ENCODE peak calls at places on chromosomes 12 and 14, in six cellular contexts. R, C, X, W, A and T are unnamed samples.

GRCh38 chr14:70188608-70189540 is at the start of gene SLC8A3:
- DNase-seq in R (peak), C (no peak), X (no peak), W (no peak), A (peak), T (no peak)

GRCh38 chr14:50045039-50045711 is 71.2 kb downstream of the VCPKMT start:
- DNase-seq in R (peak), C (peak), X (peak), W (no peak), A (peak), T (peak)

GRCh38 chr12:129163861-129164260 is 310.6 kb downstream of the GLT1D1 start:
- DNase-seq in R (no peak), C (no peak), X (no peak), W (no peak), A (no peak), T (no peak)

GRCh38 chr14:61568572-61569011 is 126.7 kb upstream of the HIF1A start:
- DNase-seq in R (no peak), C (no peak), X (peak), W (no peak), A (no peak), T (peak)

GRCh38 chr12:12266873-12267634 is at the start of gene LRP6:
- DNase-seq in R (peak), C (peak), X (peak), W (peak), A (peak), T (peak)

GRCh38 chr12:24661657-24662096 is 287.2 kb downstream of the BCAT1 start:
- DNase-seq in R (no peak), C (peak), X (no peak), W (no peak), A (no peak), T (peak)

GRCh38 chr14:22794533-22794932 is 20.7 kb downstream of the SLC7A7 start:
- DNase-seq in R (no peak), C (no peak), X (peak), W (no peak), A (no peak), T (no peak)

GRCh38 chr14:93303659-93304058 is 29.2 kb downstream of the BTBD7 start:
- DNase-seq in R (no peak), C (no peak), X (no peak), W (peak), A (no peak), T (no peak)

GRCh38 chr14:91417134-91417982 is at the start of gene CCDC88C:
- DNase-seq in R (peak), C (peak), X (no peak), W (peak), A (peak), T (peak)

GRCh38 chr12:64652346-64652745 is 42.1 kb downstream of the RASSF3 start:
- DNase-seq in R (no peak), C (no peak), X (no peak), W (no peak), A (peak), T (no peak)

GRCh38 chr14:59305231-59305630 is 116.8 kb downstream of the DAAM1 start:
- DNase-seq in R (no peak), C (no peak), X (no peak), W (no peak), A (no peak), T (no peak)

GRCh38 chr12:118436986-118437385 is 60.6 kb downstream of the SUDS3 start:
- DNase-seq in R (no peak), C (no peak), X (no peak), W (no peak), A (no peak), T (no peak)

GRCh38 chr12:50842637-50843493 is at the start of gene TMPRSS12:
- DNase-seq in R (no peak), C (no peak), X (no peak), W (no peak), A (peak), T (no peak)

GRCh38 chr14:34650786-34651584 is 21.0 kb upstream of the SNX6 start:
- DNase-seq in R (peak), C (no peak), X (no peak), W (no peak), A (peak), T (no peak)

GRCh38 chr12:42086021-42086420 is 58.7 kb downstream of the GXYLT1 start:
- DNase-seq in R (no peak), C (no peak), X (no peak), W (no peak), A (no peak), T (no peak)

GRCh38 chr12:117854339-117855012 is 114.3 kb downstream of the KSR2 start:
- DNase-seq in R (peak), C (peak), X (no peak), W (peak), A (peak), T (peak)

GRCh38 chr12:116324684-116325664 is 47.5 kb upstream of the MED13L start:
- DNase-seq in R (no peak), C (no peak), X (no peak), W (no peak), A (no peak), T (peak)

GRCh38 chr14:29741909-29742401 is 185.7 kb downstream of the PRKD1 start:
- DNase-seq in R (no peak), C (no peak), X (no peak), W (no peak), A (peak), T (no peak)

GRCh38 chr12:132559652-132560420 is 50.5 kb downstream of the LRCOL1 start:
- DNase-seq in R (peak), C (peak), X (no peak), W (peak), A (peak), T (peak)

DNA sequence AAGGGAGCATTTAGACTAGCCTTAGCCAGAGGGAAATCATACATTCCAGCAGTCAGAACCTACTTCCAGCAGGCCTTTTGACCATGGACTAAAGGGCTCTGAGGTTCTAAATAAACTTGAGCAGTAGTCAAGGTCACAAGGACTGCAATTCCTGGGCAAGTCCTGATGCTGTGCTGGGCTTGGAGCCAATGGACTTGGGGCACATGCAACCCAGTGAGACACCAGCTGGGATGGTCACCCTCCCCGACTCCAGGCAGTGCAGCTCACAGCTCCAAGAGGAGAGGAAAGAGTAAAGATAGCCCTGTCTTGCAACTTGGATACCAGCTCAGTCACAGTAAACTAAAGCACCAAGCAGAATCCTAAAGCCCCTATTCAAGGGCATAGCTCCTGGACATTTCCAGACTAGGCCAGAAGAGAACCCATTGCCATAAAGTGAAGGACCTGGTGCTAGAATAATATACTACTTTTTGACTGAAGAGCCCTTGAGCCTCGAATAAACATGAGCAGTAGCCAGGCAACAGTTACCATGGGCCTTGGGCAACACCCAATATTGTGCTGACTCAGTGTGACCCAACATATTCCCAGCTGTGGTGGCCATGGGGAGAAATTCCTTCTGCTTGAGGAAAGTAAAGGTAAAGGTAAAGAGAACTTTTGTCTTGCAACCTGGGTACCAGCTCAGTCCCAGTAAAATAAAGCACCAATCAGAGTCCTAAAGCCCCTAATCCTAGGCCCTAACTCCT is 226.2 kb upstream of the CLEC14A start:
- DNase-seq in R (peak), C (no peak), X (no peak), W (no peak), A (no peak), T (no peak)
- TF ChIP-seq MAX in R (no peak), C (no peak), X (no peak), W (no peak), A (no peak), T (no peak)

GRCh38 chr12:15712823-15713663 is 76.1 kb downstream of the EPS8 start:
- DNase-seq in R (peak), C (peak), X (no peak), W (no peak), A (no peak), T (no peak)
- H3K4me3 ChIP-seq in R (peak), C (peak), X (no peak), W (no peak), A (no peak), T (no peak)

GRCh38 chr12:126198966-126199692 is 1133.9 kb downstream of the AACS start:
- DNase-seq in R (no peak), C (no peak), X (no peak), W (no peak), A (no peak), T (no peak)
- TF ChIP-seq MYC in R (no peak), C (no peak), X (no peak), W (no peak), A (no peak), T (no peak)

DNA sequence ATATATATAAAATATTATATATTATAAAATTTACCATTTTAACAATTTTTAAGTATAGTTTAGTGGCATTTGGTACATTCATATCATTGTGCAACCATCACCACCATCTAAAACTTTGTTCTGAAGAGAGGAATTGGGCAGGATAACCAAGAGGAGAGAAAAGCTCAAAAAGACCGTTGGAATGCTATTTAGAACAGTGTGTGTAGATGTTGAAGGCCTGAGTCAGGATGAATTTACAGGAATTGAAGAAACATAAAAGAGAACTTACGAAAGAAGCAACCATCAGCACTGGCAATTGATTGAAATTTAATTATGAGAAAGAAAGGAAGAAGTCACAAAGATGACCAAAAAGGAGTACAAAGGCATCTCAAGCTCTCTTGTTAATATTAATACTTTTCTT is 196.9 kb upstream of the PWP1 start:
- DNase-seq in R (no peak), C (no peak), X (no peak), W (no peak), A (no peak), T (no peak)
- TF ChIP-seq MAX in R (no peak), C (no peak), X (no peak), W (no peak), A (no peak), T (no peak)

DNA sequence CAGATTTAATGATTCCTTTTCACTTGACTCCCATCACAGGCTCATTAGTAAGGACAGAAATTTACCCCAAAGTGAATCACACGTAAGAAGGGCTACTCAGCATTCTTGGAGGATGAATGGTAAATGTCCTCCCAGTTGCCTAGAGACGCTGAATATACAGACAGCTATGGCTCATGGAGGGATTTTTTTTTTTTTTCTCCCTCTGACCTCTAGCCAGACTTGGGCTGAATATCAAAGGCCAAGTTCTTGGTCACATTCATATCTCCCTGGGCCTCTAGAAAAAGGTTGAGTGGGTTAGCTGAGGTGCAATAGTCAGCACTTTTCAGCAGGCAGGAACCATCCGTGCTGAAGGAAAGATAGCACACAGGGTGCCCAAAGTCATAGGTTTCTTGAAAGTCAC is 77.5 kb downstream of the PHLDA1 start:
- DNase-seq in R (peak), C (peak), X (no peak), W (peak), A (peak), T (no peak)
- H3K4me3 ChIP-seq in R (no peak), C (no peak), X (no peak), W (no peak), A (no peak), T (no peak)

DNA sequence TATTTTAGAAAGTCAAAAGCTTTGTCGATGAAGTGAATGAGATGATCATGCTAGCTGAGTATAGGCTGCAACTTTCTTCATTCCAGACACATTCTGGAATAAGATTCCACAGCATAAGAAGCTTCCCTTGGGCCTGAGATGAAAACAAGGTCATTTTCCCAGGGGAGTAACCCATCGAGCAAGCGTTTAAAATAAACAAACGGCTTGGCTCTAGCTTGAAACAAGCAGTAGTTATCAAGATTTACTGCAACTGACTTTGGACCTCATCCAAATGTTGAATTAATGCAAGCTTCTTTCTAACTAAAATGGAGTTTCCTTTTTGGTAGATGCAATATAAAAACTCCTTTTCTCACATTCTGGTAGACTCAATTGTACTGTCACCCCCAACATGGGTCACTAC is 23.0 kb downstream of the KCNJ8 start:
- DNase-seq in R (no peak), C (no peak), X (no peak), W (no peak), A (peak), T (no peak)
- TF ChIP-seq MYC in R (no peak), C (no peak), X (no peak), W (no peak), A (no peak), T (no peak)

GRCh38 chr12:34363050-34363673 is 340.9 kb downstream of the ALG10 start:
- DNase-seq in R (peak), C (no peak), X (no peak), W (peak), A (no peak), T (no peak)
- TF ChIP-seq MAX in R (peak), C (no peak), X (no peak), W (no peak), A (no peak), T (no peak)